ENCODE peak calls at places on chromosomes 16 and 17, in nine cellular contexts. One of them, this sample, is unnamed.

GRCh38 chr16:57630931-57631845 is 2.8 kb downstream of the ADGRG1 start:
- DNase-seq in GM12865: no peak
- DNase-seq in GM10248: no peak
- DNase-seq in cardiac muscle cell: no peak
- DNase-seq in left ventricle myocardium inferior: no peak
- DNase-seq in esophagus muscularis mucosa: no peak
- DNase-seq in HCT116: no peak
- DNase-seq in adrenal gland: no peak
- DNase-seq in fibroblast of lung: no peak
- DNase-seq in this sample: no peak

GRCh38 chr17:79306688-79307323 is 232.2 kb downstream of the ENGASE start:
- DNase-seq in GM12865: no peak
- DNase-seq in GM10248: no peak
- DNase-seq in cardiac muscle cell: no peak
- DNase-seq in left ventricle myocardium inferior: peak; percentile 37
- DNase-seq in esophagus muscularis mucosa: no peak
- DNase-seq in HCT116: no peak
- DNase-seq in adrenal gland: peak; percentile 18
- DNase-seq in fibroblast of lung: no peak
- DNase-seq in this sample: no peak

GRCh38 chr17:44900894-44901293 is 1.6 kb upstream of the EFTUD2 start:
- DNase-seq in GM12865: no peak
- DNase-seq in GM10248: no peak
- DNase-seq in cardiac muscle cell: no peak
- DNase-seq in left ventricle myocardium inferior: no peak
- DNase-seq in esophagus muscularis mucosa: no peak
- DNase-seq in HCT116: no peak
- DNase-seq in adrenal gland: peak; percentile 88
- DNase-seq in fibroblast of lung: peak; percentile 87
- DNase-seq in this sample: no peak

GRCh38 chr16:19967963-19968362 is 83.3 kb upstream of the GPRC5B start:
- DNase-seq in GM12865: no peak
- DNase-seq in GM10248: no peak
- DNase-seq in cardiac muscle cell: no peak
- DNase-seq in left ventricle myocardium inferior: no peak
- DNase-seq in esophagus muscularis mucosa: no peak
- DNase-seq in HCT116: no peak
- DNase-seq in adrenal gland: no peak
- DNase-seq in fibroblast of lung: no peak
- DNase-seq in this sample: no peak

GRCh38 chr17:72008236-72008874 is 112.5 kb upstream of the SOX9 start:
- DNase-seq in GM12865: no peak
- DNase-seq in GM10248: no peak
- DNase-seq in cardiac muscle cell: no peak
- DNase-seq in left ventricle myocardium inferior: no peak
- DNase-seq in esophagus muscularis mucosa: no peak
- DNase-seq in HCT116: no peak
- DNase-seq in adrenal gland: no peak
- DNase-seq in fibroblast of lung: peak; percentile 45
- DNase-seq in this sample: no peak

GRCh38 chr17:58520843-58521430 is 6.5 kb upstream of the MTMR4 start:
- DNase-seq in GM12865: peak; percentile 67
- DNase-seq in GM10248: no peak
- DNase-seq in cardiac muscle cell: peak; percentile 52
- DNase-seq in left ventricle myocardium inferior: no peak
- DNase-seq in esophagus muscularis mucosa: no peak
- DNase-seq in HCT116: no peak
- DNase-seq in adrenal gland: peak; percentile 45
- DNase-seq in fibroblast of lung: no peak
- DNase-seq in this sample: no peak

GRCh38 chr17:63946440-63947363 is 14.6 kb upstream of the CD79B start:
- DNase-seq in GM12865: peak; percentile 80
- DNase-seq in GM10248: peak; percentile 90
- DNase-seq in cardiac muscle cell: peak; percentile 75
- DNase-seq in left ventricle myocardium inferior: no peak
- DNase-seq in esophagus muscularis mucosa: no peak
- DNase-seq in HCT116: peak; percentile 22
- DNase-seq in adrenal gland: peak; percentile 53
- DNase-seq in fibroblast of lung: peak; percentile 11
- DNase-seq in this sample: peak; percentile 47

GRCh38 chr17:72771734-72772133 is 320.8 kb downstream of the SLC39A11 start:
- DNase-seq in GM12865: no peak
- DNase-seq in GM10248: no peak
- DNase-seq in cardiac muscle cell: no peak
- DNase-seq in left ventricle myocardium inferior: no peak
- DNase-seq in esophagus muscularis mucosa: no peak
- DNase-seq in HCT116: no peak
- DNase-seq in adrenal gland: no peak
- DNase-seq in fibroblast of lung: no peak
- DNase-seq in this sample: no peak

GRCh38 chr17:27563532-27563931 is 67.5 kb upstream of the LGALS9 start:
- DNase-seq in GM12865: no peak
- DNase-seq in GM10248: no peak
- DNase-seq in cardiac muscle cell: no peak
- DNase-seq in left ventricle myocardium inferior: no peak
- DNase-seq in esophagus muscularis mucosa: no peak
- DNase-seq in HCT116: no peak
- DNase-seq in adrenal gland: no peak
- DNase-seq in fibroblast of lung: no peak
- DNase-seq in this sample: no peak

GRCh38 chr17:75854111-75854748 is 905 bp downstream of the WBP2 start:
- DNase-seq in GM12865: no peak
- DNase-seq in GM10248: no peak
- DNase-seq in cardiac muscle cell: no peak
- DNase-seq in left ventricle myocardium inferior: no peak
- DNase-seq in esophagus muscularis mucosa: no peak
- DNase-seq in HCT116: no peak
- DNase-seq in adrenal gland: peak; percentile 84
- DNase-seq in fibroblast of lung: peak; percentile 63
- DNase-seq in this sample: no peak

GRCh38 chr17:17422641-17423040 is 54.2 kb upstream of the MED9 start:
- DNase-seq in GM12865: no peak
- DNase-seq in GM10248: no peak
- DNase-seq in cardiac muscle cell: no peak
- DNase-seq in left ventricle myocardium inferior: peak; percentile 42
- DNase-seq in esophagus muscularis mucosa: no peak
- DNase-seq in HCT116: no peak
- DNase-seq in adrenal gland: no peak
- DNase-seq in fibroblast of lung: no peak
- DNase-seq in this sample: no peak

GRCh38 chr16:77450790-77451487 is 16.1 kb upstream of the ADAMTS18 start:
- DNase-seq in GM12865: no peak
- DNase-seq in GM10248: no peak
- DNase-seq in cardiac muscle cell: no peak
- DNase-seq in left ventricle myocardium inferior: no peak
- DNase-seq in esophagus muscularis mucosa: peak; percentile 72
- DNase-seq in HCT116: no peak
- DNase-seq in adrenal gland: no peak
- DNase-seq in fibroblast of lung: no peak
- DNase-seq in this sample: no peak

GRCh38 chr17:72097144-72097543 is 23.7 kb upstream of the SOX9 start:
- DNase-seq in GM12865: no peak
- DNase-seq in GM10248: no peak
- DNase-seq in cardiac muscle cell: no peak
- DNase-seq in left ventricle myocardium inferior: no peak
- DNase-seq in esophagus muscularis mucosa: no peak
- DNase-seq in HCT116: no peak
- DNase-seq in adrenal gland: no peak
- DNase-seq in fibroblast of lung: peak; percentile 40
- DNase-seq in this sample: no peak

GRCh38 chr16:75931043-75931442 is 204.8 kb upstream of the CPHXL start:
- DNase-seq in GM12865: no peak
- DNase-seq in GM10248: no peak
- DNase-seq in cardiac muscle cell: no peak
- DNase-seq in left ventricle myocardium inferior: no peak
- DNase-seq in esophagus muscularis mucosa: no peak
- DNase-seq in HCT116: no peak
- DNase-seq in adrenal gland: no peak
- DNase-seq in fibroblast of lung: peak; percentile 86
- DNase-seq in this sample: no peak

GRCh38 chr17:3692346-3692745 is 3.6 kb downstream of the P2RX5 start:
- DNase-seq in GM12865: no peak
- DNase-seq in GM10248: no peak
- DNase-seq in cardiac muscle cell: no peak
- DNase-seq in left ventricle myocardium inferior: no peak
- DNase-seq in esophagus muscularis mucosa: no peak
- DNase-seq in HCT116: no peak
- DNase-seq in adrenal gland: no peak
- DNase-seq in fibroblast of lung: no peak
- DNase-seq in this sample: no peak

GRCh38 chr17:3690094-3690715 is 5.8 kb downstream of the P2RX5 start:
- DNase-seq in GM12865: no peak
- DNase-seq in GM10248: no peak
- DNase-seq in cardiac muscle cell: no peak
- DNase-seq in left ventricle myocardium inferior: no peak
- DNase-seq in esophagus muscularis mucosa: no peak
- DNase-seq in HCT116: no peak
- DNase-seq in adrenal gland: no peak
- DNase-seq in fibroblast of lung: no peak
- DNase-seq in this sample: no peak

GRCh38 chr17:3689262-3690093 is 6.5 kb downstream of the P2RX5 start:
- DNase-seq in GM12865: no peak
- DNase-seq in GM10248: no peak
- DNase-seq in cardiac muscle cell: no peak
- DNase-seq in left ventricle myocardium inferior: no peak
- DNase-seq in esophagus muscularis mucosa: no peak
- DNase-seq in HCT116: no peak
- DNase-seq in adrenal gland: no peak
- DNase-seq in fibroblast of lung: no peak
- DNase-seq in this sample: no peak

GRCh38 chr17:3693099-3693498 is 2.9 kb downstream of the P2RX5 start:
- DNase-seq in GM12865: no peak
- DNase-seq in GM10248: no peak
- DNase-seq in cardiac muscle cell: no peak
- DNase-seq in left ventricle myocardium inferior: no peak
- DNase-seq in esophagus muscularis mucosa: no peak
- DNase-seq in HCT116: no peak
- DNase-seq in adrenal gland: no peak
- DNase-seq in fibroblast of lung: no peak
- DNase-seq in this sample: no peak

DNA sequence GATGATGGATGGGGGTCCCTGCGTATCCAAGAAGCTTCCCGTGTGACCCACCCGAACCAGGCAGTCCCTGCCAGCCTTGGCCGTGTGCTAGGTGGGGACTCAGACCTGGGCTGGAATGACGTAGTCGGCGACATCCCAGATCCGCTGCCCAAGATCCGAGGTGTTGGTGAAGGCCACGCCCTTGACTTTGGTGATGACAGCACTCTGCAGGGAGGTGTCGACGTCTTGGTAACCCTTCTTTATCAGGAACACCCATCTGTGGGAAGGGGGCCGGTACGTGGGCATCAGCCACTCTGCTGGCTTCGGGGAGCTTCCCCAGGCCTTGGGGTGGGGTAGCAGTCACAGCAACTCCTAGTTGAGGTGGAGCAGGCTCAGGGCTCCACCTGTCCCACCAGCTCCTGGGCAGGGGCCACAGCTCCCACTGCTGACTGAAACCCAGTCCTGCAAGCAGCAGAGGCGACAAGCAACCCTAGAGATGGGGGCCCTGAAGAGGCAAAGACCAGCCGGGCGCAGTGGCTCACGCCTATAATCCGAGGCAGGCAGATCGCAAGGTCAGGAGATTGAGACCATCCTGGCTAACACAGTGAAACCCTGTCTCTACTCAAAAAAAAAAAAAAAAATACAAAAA is 4.3 kb downstream of the P2RX5 start:
- DNase-seq in GM12865: no peak
- DNase-seq in GM10248: no peak
- DNase-seq in cardiac muscle cell: no peak
- DNase-seq in left ventricle myocardium inferior: no peak
- DNase-seq in esophagus muscularis mucosa: no peak
- DNase-seq in HCT116: no peak
- DNase-seq in adrenal gland: no peak
- DNase-seq in fibroblast of lung: no peak
- DNase-seq in this sample: no peak
- TF ChIP-seq CTCF in GM12865: peak; percentile 20
- TF ChIP-seq CTCF in GM10248: peak; percentile 18
- TF ChIP-seq CTCF in cardiac muscle cell: no peak
- TF ChIP-seq CTCF in left ventricle myocardium inferior: no peak
- TF ChIP-seq CTCF in esophagus muscularis mucosa: no peak
- TF ChIP-seq CTCF in HCT116: peak; percentile 28
- TF ChIP-seq CTCF in adrenal gland: no peak
- TF ChIP-seq CTCF in fibroblast of lung: no peak
- TF ChIP-seq CTCF in this sample: no peak

GRCh38 chr17:50161911-50162288 is 3.9 kb upstream of the SGCA start:
- DNase-seq in GM12865: no peak
- DNase-seq in GM10248: no peak
- DNase-seq in cardiac muscle cell: no peak
- DNase-seq in left ventricle myocardium inferior: no peak
- DNase-seq in esophagus muscularis mucosa: no peak
- DNase-seq in HCT116: no peak
- DNase-seq in adrenal gland: no peak
- DNase-seq in fibroblast of lung: no peak
- DNase-seq in this sample: no peak
- TF ChIP-seq CTCF in GM12865: no peak
- TF ChIP-seq CTCF in GM10248: no peak
- TF ChIP-seq CTCF in cardiac muscle cell: no peak
- TF ChIP-seq CTCF in left ventricle myocardium inferior: no peak
- TF ChIP-seq CTCF in esophagus muscularis mucosa: no peak
- TF ChIP-seq CTCF in HCT116: no peak
- TF ChIP-seq CTCF in adrenal gland: no peak
- TF ChIP-seq CTCF in fibroblast of lung: no peak
- TF ChIP-seq CTCF in this sample: no peak

DNA sequence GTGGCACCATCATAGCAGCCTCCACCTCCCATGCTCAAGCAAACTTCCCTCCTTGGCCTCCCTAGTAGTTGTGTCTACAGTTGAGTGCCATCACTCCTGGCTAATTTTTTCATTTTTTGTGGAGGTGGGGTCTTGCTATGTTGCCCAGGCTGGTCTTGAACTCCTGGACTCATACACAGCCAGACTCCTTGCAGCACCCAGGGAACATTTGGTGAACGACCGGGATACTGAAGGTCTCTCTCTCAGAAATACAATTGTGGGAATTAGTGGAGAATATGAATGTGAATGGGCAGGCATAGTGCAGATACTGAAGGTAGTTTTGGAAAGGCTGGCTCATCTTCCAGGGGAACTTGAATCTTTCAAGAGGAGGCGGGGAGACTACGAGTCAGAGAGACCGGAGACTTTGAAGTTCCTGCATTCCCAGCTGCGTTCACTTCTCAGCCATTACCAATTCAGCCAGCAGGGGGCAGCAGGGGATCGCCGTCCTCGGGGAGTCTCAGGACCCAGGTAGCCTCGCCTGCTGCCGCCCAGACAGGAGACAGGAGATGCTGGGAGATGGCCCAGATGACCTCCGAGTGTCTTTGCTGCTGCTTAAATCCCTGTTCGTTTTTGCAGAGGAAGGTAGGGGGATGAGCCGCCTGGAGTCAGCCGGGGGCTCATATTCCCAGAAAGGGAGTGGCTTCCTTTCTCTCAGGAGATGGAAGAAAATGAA is 68.6 kb downstream of the HAPSTR1 start:
- DNase-seq in GM12865: peak; percentile 63
- DNase-seq in GM10248: peak; percentile 61
- DNase-seq in cardiac muscle cell: peak; percentile 69
- DNase-seq in left ventricle myocardium inferior: peak; percentile 33
- DNase-seq in esophagus muscularis mucosa: no peak
- DNase-seq in HCT116: peak; percentile 75
- DNase-seq in adrenal gland: peak; percentile 57
- DNase-seq in fibroblast of lung: peak; percentile 49
- DNase-seq in this sample: peak; percentile 67
- TF ChIP-seq CTCF in GM12865: peak; percentile 69
- TF ChIP-seq CTCF in GM10248: peak; percentile 62
- TF ChIP-seq CTCF in cardiac muscle cell: peak; percentile 83
- TF ChIP-seq CTCF in left ventricle myocardium inferior: peak; percentile 73
- TF ChIP-seq CTCF in esophagus muscularis mucosa: peak; percentile 37
- TF ChIP-seq CTCF in HCT116: peak; percentile 88
- TF ChIP-seq CTCF in adrenal gland: peak; percentile 69
- TF ChIP-seq CTCF in fibroblast of lung: peak; percentile 59
- TF ChIP-seq CTCF in this sample: peak; percentile 87

GRCh38 chr16:82580293-82580900 is 46.4 kb upstream of the CDH13 start:
- DNase-seq in GM12865: peak; percentile 6
- DNase-seq in GM10248: no peak
- DNase-seq in cardiac muscle cell: peak; percentile 19
- DNase-seq in left ventricle myocardium inferior: no peak
- DNase-seq in esophagus muscularis mucosa: no peak
- DNase-seq in HCT116: peak; percentile 4
- DNase-seq in adrenal gland: no peak
- DNase-seq in fibroblast of lung: peak; percentile 62
- DNase-seq in this sample: no peak
- TF ChIP-seq CTCF in GM12865: peak; percentile 9
- TF ChIP-seq CTCF in GM10248: peak; percentile 5
- TF ChIP-seq CTCF in cardiac muscle cell: peak; percentile 27
- TF ChIP-seq CTCF in left ventricle myocardium inferior: peak; percentile 59
- TF ChIP-seq CTCF in esophagus muscularis mucosa: peak; percentile 9
- TF ChIP-seq CTCF in HCT116: peak; percentile 47
- TF ChIP-seq CTCF in adrenal gland: no peak
- TF ChIP-seq CTCF in fibroblast of lung: no peak
- TF ChIP-seq CTCF in this sample: no peak

This sample was measured in natural killer cell.